ENCODE peak calls at places on chromosomes 1 and 21, in ten cellular contexts. Y, Z, J, M, N, T, H, V, R and A are unnamed samples.

GRCh38 chr1:2129256-2129943 is 65.2 kb downstream of the FAAP20 start:
- DNase-seq in J (no peak), T (no peak), M (no peak), R (peak), N (no peak), H (peak), Y (no peak), Z (no peak), V (no peak), A (peak)

GRCh38 chr21:22125581-22125980 is 1127.4 kb downstream of the NCAM2 start:
- DNase-seq in H (no peak), V (no peak), R (no peak), Y (no peak), M (no peak), N (no peak), J (no peak), T (no peak), Z (no peak), A (no peak)

GRCh38 chr1:27659497-27660299 is 12.3 kb downstream of the IFI6 start:
- DNase-seq in Z (peak), M (peak), Y (peak), J (no peak), H (peak), T (peak), V (peak), N (peak), R (peak), A (no peak)

GRCh38 chr1:221740260-221740830 is 1.5 kb downstream of the DUSP10 start:
- DNase-seq in V (no peak), J (no peak), R (no peak), N (no peak), H (no peak), T (no peak), Z (no peak), M (no peak), Y (no peak), A (no peak)

GRCh38 chr1:165914136-165914798 is 86.9 kb downstream of the UCK2 start:
- DNase-seq in Z (peak), V (peak), Y (peak), N (no peak), J (peak), R (no peak), H (no peak), M (peak), T (peak), A (no peak)

GRCh38 chr1:155175927-155176371 is 2.3 kb downstream of the TRIM46 start:
- DNase-seq in N (peak), H (peak), Z (no peak), J (no peak), M (no peak), V (no peak), Y (no peak), R (peak), T (no peak), A (peak)

GRCh38 chr1:165403835-165404482 is 41.0 kb downstream of the RXRG start:
- DNase-seq in H (no peak), R (no peak), N (no peak), M (no peak), V (peak), J (no peak), T (peak), Y (peak), Z (peak), A (no peak)

GRCh38 chr1:208654241-208654640 is 410.1 kb upstream of the PLXNA2 start:
- DNase-seq in T (peak), N (no peak), Y (peak), Z (peak), M (no peak), H (no peak), V (peak), R (no peak), J (no peak), A (no peak)

GRCh38 chr1:228273720-228274451 is 66.0 kb downstream of the OBSCN start:
- DNase-seq in Z (no peak), Y (no peak), V (no peak), M (no peak), J (no peak), T (no peak), H (peak), N (peak), R (peak), A (peak)

DNA sequence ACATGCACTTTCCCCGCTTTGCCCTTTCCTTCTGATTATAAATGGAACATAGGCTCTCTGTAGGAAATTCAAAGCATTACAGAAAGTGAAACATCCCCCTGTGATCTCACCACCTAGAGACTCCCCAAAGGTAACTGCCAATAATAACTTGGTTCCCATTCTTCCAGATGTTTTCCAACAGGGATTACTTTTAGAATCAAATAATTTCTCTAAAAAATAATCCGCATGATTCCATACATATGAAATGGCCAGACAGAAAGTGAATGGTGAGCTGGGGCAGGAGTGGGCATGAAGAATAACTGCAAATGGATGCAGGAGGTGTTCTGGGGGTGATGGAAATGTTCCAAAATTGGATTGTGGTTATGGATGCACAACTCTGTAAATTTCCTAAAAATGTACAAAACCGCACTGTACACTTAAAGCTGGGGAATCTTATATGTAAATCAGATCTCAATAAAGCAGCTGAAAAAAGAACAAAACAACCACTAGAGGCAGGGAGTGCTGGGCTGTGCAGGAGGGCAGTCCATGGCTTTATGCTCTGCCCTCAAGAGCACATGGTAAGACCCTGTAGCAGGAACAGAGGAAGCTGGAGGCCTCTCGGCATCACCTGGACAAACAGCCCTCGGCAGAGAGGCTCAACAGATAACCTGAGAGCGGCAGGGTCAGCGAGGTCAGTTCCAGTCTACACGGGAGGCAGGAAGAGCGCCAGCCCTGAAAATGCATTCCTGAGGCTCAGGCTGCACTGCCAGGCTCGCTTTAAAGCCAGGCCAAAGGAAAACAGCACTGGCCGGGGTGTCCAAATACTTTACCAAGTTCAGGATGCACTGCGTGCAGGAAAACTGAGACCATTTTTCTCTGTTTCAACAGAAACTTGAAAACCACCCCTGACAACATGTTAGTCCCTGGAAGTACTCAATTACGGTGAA is 39.7 kb downstream of the CAPZB start:
- DNase-seq in Z (peak), V (peak), R (no peak), N (no peak), M (no peak), H (no peak), J (no peak), T (no peak), Y (peak), A (no peak)
- TF ChIP-seq CTCF in Z (no peak), V (no peak), R (peak), N (no peak), M (peak), H (no peak), J (peak), T (peak), Y (peak), A (peak)

DNA sequence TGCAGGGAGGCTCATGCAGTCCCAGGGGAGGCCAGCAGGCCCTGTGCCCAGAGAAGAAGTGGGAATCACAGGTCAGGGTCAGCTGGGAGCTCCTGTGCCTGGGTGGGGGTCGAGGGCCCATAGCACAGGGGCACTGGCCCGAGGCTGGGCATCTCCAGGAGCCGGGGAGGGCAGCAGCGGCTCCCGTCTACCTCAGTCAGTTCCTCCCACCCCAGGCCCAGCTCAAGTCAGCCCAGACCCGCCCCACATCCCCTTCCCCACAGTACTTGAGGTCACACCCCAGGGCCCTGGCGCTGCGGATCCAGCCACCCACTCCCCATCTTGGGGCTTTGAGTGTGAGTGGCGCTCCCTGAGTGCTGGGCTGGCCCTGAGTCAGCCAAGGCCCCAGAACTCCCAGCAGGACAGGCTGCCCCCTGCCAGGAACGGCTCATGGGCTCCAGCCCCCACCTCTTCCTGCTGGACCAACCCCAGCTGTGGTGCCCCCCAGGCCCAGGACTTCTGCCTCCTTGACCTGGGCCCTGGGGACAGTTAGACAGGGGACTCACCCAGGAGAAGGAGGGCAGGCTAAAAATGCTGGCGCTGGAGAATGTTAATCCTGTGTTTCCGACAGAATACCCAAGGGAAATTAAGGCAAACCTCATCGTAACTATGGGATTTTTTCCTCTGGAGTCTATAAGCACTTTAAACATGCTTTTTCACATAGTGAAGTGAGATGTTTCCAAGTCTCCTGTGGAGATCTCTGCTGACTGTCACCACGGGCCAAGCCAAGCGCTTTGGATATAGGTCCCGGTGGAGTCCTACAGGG is 68.8 kb upstream of the COL6A1 start:
- DNase-seq in N (peak), H (no peak), R (peak), T (no peak), M (no peak), V (no peak), Y (no peak), Z (no peak), J (no peak), A (no peak)
- TF ChIP-seq CTCF in N (no peak), H (no peak), R (no peak), T (no peak), M (no peak), V (no peak), Y (no peak), Z (no peak), J (no peak), A (no peak)

GRCh38 chr1:79364896-79365295 is 358.4 kb upstream of the ADGRL4 start:
- DNase-seq in H (no peak), Y (no peak), J (no peak), V (no peak), M (peak), N (no peak), R (no peak), Z (no peak), T (peak), A (no peak)

GRCh38 chr1:79362470-79362869 is 355.9 kb upstream of the ADGRL4 start:
- DNase-seq in Y (no peak), M (no peak), J (no peak), T (no peak), R (no peak), H (no peak), Z (no peak), N (no peak), V (no peak), A (no peak)
- TF ChIP-seq CTCF in Y (no peak), M (no peak), J (no peak), T (no peak), R (no peak), H (no peak), Z (no peak), N (no peak), V (peak), A (peak)

DNA sequence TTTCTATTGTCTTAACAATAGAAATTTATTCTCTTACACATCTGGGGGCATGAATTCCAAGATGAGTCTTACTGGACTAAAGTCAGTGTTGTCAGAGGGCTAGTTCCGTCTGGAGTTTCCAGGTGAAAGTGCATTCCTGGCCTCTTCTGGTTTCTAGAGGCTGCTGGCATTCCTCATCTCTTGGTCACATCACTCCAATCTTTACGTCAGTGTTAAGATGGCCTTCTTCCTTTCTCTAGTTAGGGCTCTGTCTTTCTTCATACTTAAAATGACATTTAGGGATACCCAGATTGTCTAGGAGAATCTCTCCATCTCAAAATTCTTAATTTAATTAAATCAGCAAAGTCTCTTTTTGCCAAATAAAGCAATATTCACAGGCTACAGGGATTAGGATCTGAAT is 13.3 kb upstream of the PDC start:
- DNase-seq in J (no peak), R (no peak), Z (no peak), V (no peak), T (no peak), N (no peak), H (no peak), M (peak), Y (no peak), A (no peak)
- TF ChIP-seq CTCF in J (no peak), R (no peak), Z (no peak), V (no peak), T (no peak), N (no peak), H (no peak), M (no peak), Y (no peak), A (no peak)

GRCh38 chr1:37394574-37395464 is 79.6 kb upstream of the ZC3H12A start:
- DNase-seq in M (no peak), Y (no peak), V (peak), J (no peak), Z (peak), H (no peak), T (no peak), N (no peak), R (no peak), A (no peak)
- TF ChIP-seq CTCF in M (no peak), Y (no peak), V (no peak), J (no peak), Z (no peak), H (no peak), T (no peak), N (no peak), R (no peak), A (no peak)

DNA sequence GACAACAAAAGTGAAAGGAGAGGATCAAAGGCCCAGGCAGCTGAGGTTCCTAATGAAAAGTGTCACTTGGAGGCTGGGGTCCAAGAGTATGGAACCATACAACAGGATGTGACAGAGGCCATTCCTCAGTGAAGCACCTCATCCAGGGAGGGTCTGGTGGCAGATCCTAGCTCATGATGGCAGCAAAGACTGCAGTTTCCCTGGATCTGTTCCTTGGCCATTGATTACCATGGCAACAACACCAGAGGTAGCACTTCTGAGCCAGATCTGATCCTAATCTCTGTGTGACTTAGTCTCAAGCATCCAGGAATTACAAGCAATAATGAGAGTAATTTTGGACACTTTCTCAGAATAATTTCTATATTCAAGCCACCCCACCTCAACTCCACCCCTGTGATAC is 12.9 kb downstream of the FAM177B start:
- DNase-seq in N (no peak), V (no peak), R (no peak), J (no peak), Z (no peak), H (no peak), Y (no peak), T (no peak), M (no peak), A (no peak)
- TF ChIP-seq CTCF in N (no peak), V (no peak), R (no peak), J (no peak), Z (no peak), H (no peak), Y (peak), T (no peak), M (no peak), A (peak)

GRCh38 chr1:204828352-204828850 is 42.3 kb upstream of the NFASC start:
- DNase-seq in R (peak), N (peak), Y (peak), J (no peak), Z (peak), H (peak), T (peak), M (no peak), V (peak), A (no peak)
- TF ChIP-seq CTCF in R (peak), N (peak), Y (peak), J (no peak), Z (no peak), H (no peak), T (no peak), M (no peak), V (no peak), A (peak)

DNA sequence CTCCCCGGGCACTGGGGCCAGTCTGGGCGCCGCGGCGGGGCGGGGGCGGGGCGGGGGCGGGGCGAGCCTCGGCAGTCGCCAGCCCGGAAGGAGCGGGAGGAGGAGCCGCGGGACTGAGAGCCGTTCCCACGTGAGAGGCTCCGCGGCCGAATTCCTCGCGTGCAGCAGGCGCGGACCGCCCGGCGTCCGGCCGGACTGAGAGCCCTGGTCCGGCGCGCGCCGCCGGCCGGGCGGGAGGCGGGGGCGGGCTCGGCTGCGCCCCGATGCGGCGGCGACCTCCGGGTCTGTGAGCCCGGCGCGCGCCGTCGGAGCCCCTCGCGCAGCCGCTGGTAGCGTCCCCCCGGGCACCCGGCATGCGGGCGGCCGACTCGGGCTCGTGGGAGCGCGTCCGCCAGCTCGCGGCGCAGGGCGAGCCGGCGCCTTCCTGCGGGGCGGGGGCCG is 229.5 kb upstream of the TMEM51 start:
- DNase-seq in R (peak), Y (no peak), H (peak), J (no peak), M (peak), N (peak), V (peak), Z (peak), T (peak), A (no peak)
- TF ChIP-seq CTCF in R (peak), Y (no peak), H (no peak), J (no peak), M (no peak), N (no peak), V (no peak), Z (no peak), T (no peak), A (no peak)

GRCh38 chr1:163093169-163093568 is 24.0 kb downstream of the RGS4 start:
- DNase-seq in H (no peak), T (no peak), Y (no peak), M (no peak), J (no peak), V (no peak), R (no peak), Z (no peak), N (no peak), A (no peak)
- TF ChIP-seq CTCF in H (no peak), T (no peak), Y (no peak), M (no peak), J (no peak), V (no peak), R (no peak), Z (no peak), N (no peak), A (no peak)